ENCODE peak calls at places on chromosomes 6 and 20, in eight cellular contexts. One of them, this sample, is unnamed. For H3K27me3, the result is how much of the 10 kb centered on the place peaks cover.

GRCh38 chr6:30754631-30755030 is 10.3 kb upstream of the IER3 start:
- DNase-seq in GM23248: peak
- DNase-seq in CD8-positive, alpha-beta T cell: no peak
- DNase-seq in AG04450: no peak
- DNase-seq in NT2/D1: no peak
- DNase-seq in neuronal stem cell: no peak
- DNase-seq in Peyer's patch: no peak
- DNase-seq in tibial nerve: no peak
- DNase-seq in this sample: no peak

GRCh38 chr6:145815351-145815772 is 767 bp upstream of the FBXO30 start:
- DNase-seq in GM23248: peak
- DNase-seq in CD8-positive, alpha-beta T cell: no peak
- DNase-seq in AG04450: no peak
- DNase-seq in NT2/D1: no peak
- DNase-seq in neuronal stem cell: no peak
- DNase-seq in Peyer's patch: no peak
- DNase-seq in tibial nerve: no peak
- DNase-seq in this sample: no peak

GRCh38 chr6:127266892-127267741 is 453 bp downstream of the RNF146 start:
- DNase-seq in GM23248: peak
- DNase-seq in CD8-positive, alpha-beta T cell: peak
- DNase-seq in AG04450: no peak
- DNase-seq in NT2/D1: peak
- DNase-seq in neuronal stem cell: peak
- DNase-seq in Peyer's patch: no peak
- DNase-seq in tibial nerve: no peak
- DNase-seq in this sample: peak

GRCh38 chr20:62676976-62677375 is 31.7 kb upstream of the NTSR1 start:
- DNase-seq in GM23248: no peak
- DNase-seq in CD8-positive, alpha-beta T cell: no peak
- DNase-seq in AG04450: no peak
- DNase-seq in NT2/D1: no peak
- DNase-seq in neuronal stem cell: no peak
- DNase-seq in Peyer's patch: no peak
- DNase-seq in tibial nerve: no peak
- DNase-seq in this sample: no peak

GRCh38 chr20:49583669-49584417 is 15.9 kb upstream of the PTGIS start:
- DNase-seq in GM23248: peak
- DNase-seq in CD8-positive, alpha-beta T cell: no peak
- DNase-seq in AG04450: peak
- DNase-seq in NT2/D1: no peak
- DNase-seq in neuronal stem cell: no peak
- DNase-seq in Peyer's patch: peak
- DNase-seq in tibial nerve: peak
- DNase-seq in this sample: no peak

GRCh38 chr6:150208606-150209352 is 65.9 kb downstream of the PPP1R14C start:
- DNase-seq in GM23248: peak
- DNase-seq in CD8-positive, alpha-beta T cell: no peak
- DNase-seq in AG04450: no peak
- DNase-seq in NT2/D1: no peak
- DNase-seq in neuronal stem cell: no peak
- DNase-seq in Peyer's patch: no peak
- DNase-seq in tibial nerve: no peak
- DNase-seq in this sample: no peak

GRCh38 chr6:157229733-157230132 is 93.6 kb downstream of the TMEM242 start:
- DNase-seq in GM23248: no peak
- DNase-seq in CD8-positive, alpha-beta T cell: no peak
- DNase-seq in AG04450: no peak
- DNase-seq in NT2/D1: no peak
- DNase-seq in neuronal stem cell: no peak
- DNase-seq in Peyer's patch: peak
- DNase-seq in tibial nerve: no peak
- DNase-seq in this sample: no peak

GRCh38 chr6:7697820-7698623 is 27.9 kb upstream of the BMP6 start:
- DNase-seq in GM23248: peak
- DNase-seq in CD8-positive, alpha-beta T cell: no peak
- DNase-seq in AG04450: peak
- DNase-seq in NT2/D1: no peak
- DNase-seq in neuronal stem cell: no peak
- DNase-seq in Peyer's patch: no peak
- DNase-seq in tibial nerve: no peak
- DNase-seq in this sample: no peak

GRCh38 chr6:29793796-29794195 is 33.8 kb upstream of the HLA-G start:
- DNase-seq in GM23248: no peak
- DNase-seq in CD8-positive, alpha-beta T cell: no peak
- DNase-seq in AG04450: no peak
- DNase-seq in NT2/D1: no peak
- DNase-seq in neuronal stem cell: no peak
- DNase-seq in Peyer's patch: no peak
- DNase-seq in tibial nerve: no peak
- DNase-seq in this sample: no peak

GRCh38 chr6:10547809-10548208 is 26.7 kb downstream of the GCNT2 start:
- DNase-seq in GM23248: no peak
- DNase-seq in CD8-positive, alpha-beta T cell: no peak
- DNase-seq in AG04450: no peak
- DNase-seq in NT2/D1: no peak
- DNase-seq in neuronal stem cell: no peak
- DNase-seq in Peyer's patch: no peak
- DNase-seq in tibial nerve: no peak
- DNase-seq in this sample: no peak

GRCh38 chr6:45571159-45571558 is 193.4 kb upstream of the SUPT3H start:
- DNase-seq in GM23248: no peak
- DNase-seq in CD8-positive, alpha-beta T cell: no peak
- DNase-seq in AG04450: no peak
- DNase-seq in NT2/D1: no peak
- DNase-seq in neuronal stem cell: no peak
- DNase-seq in Peyer's patch: no peak
- DNase-seq in tibial nerve: no peak
- DNase-seq in this sample: no peak

GRCh38 chr6:35601331-35602132 is 87.2 kb downstream of the FKBP5 start:
- DNase-seq in GM23248: peak
- DNase-seq in CD8-positive, alpha-beta T cell: peak
- DNase-seq in AG04450: peak
- DNase-seq in NT2/D1: no peak
- DNase-seq in neuronal stem cell: no peak
- DNase-seq in Peyer's patch: no peak
- DNase-seq in tibial nerve: peak
- DNase-seq in this sample: peak

GRCh38 chr20:50431066-50431450 is 79.1 kb upstream of the PTPN1 start:
- DNase-seq in GM23248: no peak
- DNase-seq in CD8-positive, alpha-beta T cell: no peak
- DNase-seq in AG04450: no peak
- DNase-seq in NT2/D1: no peak
- DNase-seq in neuronal stem cell: no peak
- DNase-seq in Peyer's patch: no peak
- DNase-seq in tibial nerve: no peak
- DNase-seq in this sample: no peak

GRCh38 chr20:8254911-8255582 is 123.0 kb downstream of the PLCB1 start:
- DNase-seq in GM23248: peak
- DNase-seq in CD8-positive, alpha-beta T cell: no peak
- DNase-seq in AG04450: peak
- DNase-seq in NT2/D1: no peak
- DNase-seq in neuronal stem cell: no peak
- DNase-seq in Peyer's patch: no peak
- DNase-seq in tibial nerve: no peak
- DNase-seq in this sample: no peak

GRCh38 chr6:35742842-35743241 is 6.0 kb downstream of the ARMC12 start:
- DNase-seq in GM23248: no peak
- DNase-seq in CD8-positive, alpha-beta T cell: no peak
- DNase-seq in AG04450: no peak
- DNase-seq in NT2/D1: no peak
- DNase-seq in neuronal stem cell: no peak
- DNase-seq in Peyer's patch: no peak
- DNase-seq in tibial nerve: no peak
- DNase-seq in this sample: no peak

GRCh38 chr6:5723905-5724691 is 282.6 kb downstream of the NRN1 start:
- DNase-seq in GM23248: no peak
- DNase-seq in CD8-positive, alpha-beta T cell: no peak
- DNase-seq in AG04450: no peak
- DNase-seq in NT2/D1: no peak
- DNase-seq in neuronal stem cell: no peak
- DNase-seq in Peyer's patch: no peak
- DNase-seq in tibial nerve: no peak
- DNase-seq in this sample: no peak

GRCh38 chr20:46967647-46968046 is 73.0 kb downstream of the EYA2 start:
- DNase-seq in GM23248: no peak
- DNase-seq in CD8-positive, alpha-beta T cell: no peak
- DNase-seq in AG04450: no peak
- DNase-seq in NT2/D1: no peak
- DNase-seq in neuronal stem cell: no peak
- DNase-seq in Peyer's patch: no peak
- DNase-seq in tibial nerve: no peak
- DNase-seq in this sample: no peak

GRCh38 chr6:125224236-125224861 is 70.8 kb downstream of the TPD52L1 start:
- DNase-seq in GM23248: no peak
- DNase-seq in CD8-positive, alpha-beta T cell: no peak
- DNase-seq in AG04450: no peak
- DNase-seq in NT2/D1: no peak
- DNase-seq in neuronal stem cell: no peak
- DNase-seq in Peyer's patch: no peak
- DNase-seq in tibial nerve: no peak
- DNase-seq in this sample: no peak

DNA sequence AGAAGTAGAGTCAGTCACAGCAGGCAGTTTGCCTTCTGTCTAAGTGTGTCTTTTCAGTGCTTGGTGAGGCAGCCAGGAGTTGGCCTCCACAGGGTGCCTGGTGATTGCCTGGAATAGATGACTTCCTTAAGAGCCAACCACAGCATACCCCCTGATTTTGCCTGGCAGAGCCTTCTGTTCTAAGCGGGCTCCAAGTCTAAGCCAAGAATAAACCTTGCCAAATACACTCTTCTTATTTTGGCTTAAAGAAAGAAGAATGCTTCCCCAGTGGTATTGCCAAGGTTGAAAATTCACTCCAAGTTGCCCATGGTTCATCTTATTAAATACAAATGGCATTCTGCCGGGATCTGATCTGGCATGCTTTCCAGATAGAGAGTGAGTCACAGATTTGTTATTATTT is 1424.8 kb upstream of the EYS start:
- DNase-seq in GM23248: no peak
- DNase-seq in CD8-positive, alpha-beta T cell: no peak
- DNase-seq in AG04450: no peak
- DNase-seq in NT2/D1: no peak
- DNase-seq in neuronal stem cell: no peak
- DNase-seq in Peyer's patch: no peak
- DNase-seq in tibial nerve: no peak
- DNase-seq in this sample: no peak
- H3K4me3 ChIP-seq in GM23248: no peak
- H3K4me3 ChIP-seq in CD8-positive, alpha-beta T cell: no peak
- H3K4me3 ChIP-seq in AG04450: no peak
- H3K4me3 ChIP-seq in NT2/D1: no peak
- H3K4me3 ChIP-seq in neuronal stem cell: no peak
- H3K4me3 ChIP-seq in Peyer's patch: no peak
- H3K4me3 ChIP-seq in tibial nerve: no peak
- H3K4me3 ChIP-seq in this sample: no peak

GRCh38 chr6:358432-358831 is 33.1 kb upstream of the IRF4 start:
- DNase-seq in GM23248: no peak
- DNase-seq in CD8-positive, alpha-beta T cell: no peak
- DNase-seq in AG04450: no peak
- DNase-seq in NT2/D1: no peak
- DNase-seq in neuronal stem cell: no peak
- DNase-seq in Peyer's patch: no peak
- DNase-seq in tibial nerve: no peak
- DNase-seq in this sample: no peak
- H3K27me3 ChIP-seq in GM23248: under half
- H3K27me3 ChIP-seq in CD8-positive, alpha-beta T cell: under half
- H3K27me3 ChIP-seq in AG04450: under half
- H3K27me3 ChIP-seq in NT2/D1: half or more
- H3K27me3 ChIP-seq in neuronal stem cell: under half
- H3K27me3 ChIP-seq in Peyer's patch: under half
- H3K27me3 ChIP-seq in tibial nerve: under half
- H3K27me3 ChIP-seq in this sample: under half

GRCh38 chr6:33075568-33076405 is at the start of gene HLA-DPB1:
- DNase-seq in GM23248: peak
- DNase-seq in CD8-positive, alpha-beta T cell: peak
- DNase-seq in AG04450: no peak
- DNase-seq in NT2/D1: no peak
- DNase-seq in neuronal stem cell: peak
- DNase-seq in Peyer's patch: no peak
- DNase-seq in tibial nerve: no peak
- DNase-seq in this sample: peak
- H3K4me3 ChIP-seq in GM23248: no peak
- H3K4me3 ChIP-seq in CD8-positive, alpha-beta T cell: peak
- H3K4me3 ChIP-seq in AG04450: no peak
- H3K4me3 ChIP-seq in NT2/D1: no peak
- H3K4me3 ChIP-seq in neuronal stem cell: no peak
- H3K4me3 ChIP-seq in Peyer's patch: peak
- H3K4me3 ChIP-seq in tibial nerve: peak
- H3K4me3 ChIP-seq in this sample: peak

GRCh38 chr20:60967431-60968316 is 284.4 kb upstream of the CDH4 start:
- DNase-seq in GM23248: no peak
- DNase-seq in CD8-positive, alpha-beta T cell: no peak
- DNase-seq in AG04450: no peak
- DNase-seq in NT2/D1: no peak
- DNase-seq in neuronal stem cell: no peak
- DNase-seq in Peyer's patch: no peak
- DNase-seq in tibial nerve: no peak
- DNase-seq in this sample: no peak
- H3K27me3 ChIP-seq in GM23248: under half
- H3K27me3 ChIP-seq in CD8-positive, alpha-beta T cell: under half
- H3K27me3 ChIP-seq in AG04450: under half
- H3K27me3 ChIP-seq in NT2/D1: half or more
- H3K27me3 ChIP-seq in neuronal stem cell: under half
- H3K27me3 ChIP-seq in Peyer's patch: under half
- H3K27me3 ChIP-seq in tibial nerve: under half
- H3K27me3 ChIP-seq in this sample: under half

DNA sequence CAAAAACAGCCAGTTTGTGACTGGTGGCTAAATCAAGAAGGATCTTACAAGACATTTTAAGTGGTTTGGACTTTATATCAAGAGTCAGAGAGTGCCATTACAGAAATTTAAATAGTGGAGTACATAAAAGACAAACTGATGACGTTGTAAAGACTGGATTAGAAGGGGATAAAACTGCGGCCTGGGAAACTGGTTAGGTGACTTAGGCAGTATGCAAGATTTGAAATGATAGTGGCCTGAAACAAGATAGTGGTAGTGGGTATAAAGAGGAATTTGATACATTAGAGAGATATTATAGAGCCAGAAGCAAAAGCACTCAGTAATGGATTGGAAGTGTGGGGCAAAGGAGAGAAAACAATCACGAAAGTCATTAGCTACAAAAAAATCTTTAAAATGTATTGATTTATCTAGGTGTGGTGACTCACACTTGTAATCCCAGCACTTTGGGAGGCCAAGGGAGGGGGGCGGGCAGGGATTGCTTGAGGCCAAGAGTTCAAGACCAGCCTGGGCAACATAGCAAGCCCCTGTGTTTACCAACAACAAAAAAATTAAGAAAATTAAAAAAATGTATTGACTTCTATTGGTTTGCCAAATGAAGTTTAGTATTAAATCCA is 1.6 kb upstream of the MYO6 start:
- DNase-seq in GM23248: no peak
- DNase-seq in CD8-positive, alpha-beta T cell: no peak
- DNase-seq in AG04450: no peak
- DNase-seq in NT2/D1: no peak
- DNase-seq in neuronal stem cell: no peak
- DNase-seq in Peyer's patch: no peak
- DNase-seq in tibial nerve: no peak
- DNase-seq in this sample: no peak
- H3K4me3 ChIP-seq in GM23248: no peak
- H3K4me3 ChIP-seq in CD8-positive, alpha-beta T cell: no peak
- H3K4me3 ChIP-seq in AG04450: no peak
- H3K4me3 ChIP-seq in NT2/D1: no peak
- H3K4me3 ChIP-seq in neuronal stem cell: no peak
- H3K4me3 ChIP-seq in Peyer's patch: no peak
- H3K4me3 ChIP-seq in tibial nerve: no peak
- H3K4me3 ChIP-seq in this sample: no peak

This sample was measured in CD4-positive, CD25-positive, alpha-beta regulatory T cell.